ENCODE peak calls at places on chromosomes 4 and X, in six cellular contexts. One of them, this sample, is unnamed. For H3K4me1 and H3K9me3, the result is how much of the 10 kb centered on the place peaks cover.

GRCh38 chrX:26100421-26100920 is 37.7 kb upstream of the MAGEB18 start:
- DNase-seq in right cardiac atrium: no peak
- DNase-seq in CD8-positive, alpha-beta memory T cell: no peak
- DNase-seq in IMR-90: no peak
- DNase-seq in lung: no peak
- DNase-seq in transverse colon: no peak
- DNase-seq in this sample: no peak

GRCh38 chr4:139777757-139778156 is 112.1 kb downstream of the MGST2 start:
- DNase-seq in right cardiac atrium: no peak
- DNase-seq in CD8-positive, alpha-beta memory T cell: no peak
- DNase-seq in IMR-90: no peak
- DNase-seq in lung: no peak
- DNase-seq in transverse colon: no peak
- DNase-seq in this sample: no peak

GRCh38 chrX:123959281-123960063 is 2.0 kb upstream of the STAG2 start:
- DNase-seq in right cardiac atrium: peak
- DNase-seq in CD8-positive, alpha-beta memory T cell: no peak
- DNase-seq in IMR-90: no peak
- DNase-seq in lung: peak
- DNase-seq in transverse colon: peak
- DNase-seq in this sample: peak

GRCh38 chrX:30831082-30831481 is 58.0 kb downstream of the TAB3 start:
- DNase-seq in right cardiac atrium: no peak
- DNase-seq in CD8-positive, alpha-beta memory T cell: peak
- DNase-seq in IMR-90: no peak
- DNase-seq in lung: no peak
- DNase-seq in transverse colon: no peak
- DNase-seq in this sample: no peak

GRCh38 chr4:124092101-124093057 is 620.2 kb downstream of the ANKRD50 start:
- DNase-seq in right cardiac atrium: peak
- DNase-seq in CD8-positive, alpha-beta memory T cell: no peak
- DNase-seq in IMR-90: no peak
- DNase-seq in lung: no peak
- DNase-seq in transverse colon: no peak
- DNase-seq in this sample: no peak

GRCh38 chr4:92636038-92636825 is 332.5 kb downstream of the GRID2 start:
- DNase-seq in right cardiac atrium: no peak
- DNase-seq in CD8-positive, alpha-beta memory T cell: no peak
- DNase-seq in IMR-90: no peak
- DNase-seq in lung: no peak
- DNase-seq in transverse colon: no peak
- DNase-seq in this sample: peak

GRCh38 chr4:150145090-150145949 is 67.1 kb downstream of the DCLK2 start:
- DNase-seq in right cardiac atrium: no peak
- DNase-seq in CD8-positive, alpha-beta memory T cell: no peak
- DNase-seq in IMR-90: peak
- DNase-seq in lung: no peak
- DNase-seq in transverse colon: no peak
- DNase-seq in this sample: no peak

GRCh38 chr4:102640669-102641068 is 120.1 kb downstream of the MANBA start:
- DNase-seq in right cardiac atrium: no peak
- DNase-seq in CD8-positive, alpha-beta memory T cell: no peak
- DNase-seq in IMR-90: peak
- DNase-seq in lung: no peak
- DNase-seq in transverse colon: no peak
- DNase-seq in this sample: no peak

GRCh38 chrX:101977091-101977490 is 45.3 kb upstream of the ZMAT1 start:
- DNase-seq in right cardiac atrium: no peak
- DNase-seq in CD8-positive, alpha-beta memory T cell: no peak
- DNase-seq in IMR-90: no peak
- DNase-seq in lung: no peak
- DNase-seq in transverse colon: no peak
- DNase-seq in this sample: no peak

GRCh38 chrX:100447563-100448397 is 37.7 kb upstream of the PCDH19 start:
- DNase-seq in right cardiac atrium: peak
- DNase-seq in CD8-positive, alpha-beta memory T cell: no peak
- DNase-seq in IMR-90: peak
- DNase-seq in lung: peak
- DNase-seq in transverse colon: peak
- DNase-seq in this sample: peak

GRCh38 chrX:10514891-10515290 is 105.5 kb downstream of the MID1 start:
- DNase-seq in right cardiac atrium: no peak
- DNase-seq in CD8-positive, alpha-beta memory T cell: no peak
- DNase-seq in IMR-90: peak
- DNase-seq in lung: no peak
- DNase-seq in transverse colon: no peak
- DNase-seq in this sample: no peak

GRCh38 chrX:11143931-11144678 is 33.0 kb downstream of the HCCS start:
- DNase-seq in right cardiac atrium: peak
- DNase-seq in CD8-positive, alpha-beta memory T cell: peak
- DNase-seq in IMR-90: peak
- DNase-seq in lung: peak
- DNase-seq in transverse colon: peak
- DNase-seq in this sample: peak

GRCh38 chr4:68904786-68905185 is 46.8 kb downstream of the UGT2A3 start:
- DNase-seq in right cardiac atrium: no peak
- DNase-seq in CD8-positive, alpha-beta memory T cell: no peak
- DNase-seq in IMR-90: no peak
- DNase-seq in lung: no peak
- DNase-seq in transverse colon: peak
- DNase-seq in this sample: peak

GRCh38 chrX:119757979-119758681 is at the start of gene SOWAHD:
- DNase-seq in right cardiac atrium: peak
- DNase-seq in CD8-positive, alpha-beta memory T cell: peak
- DNase-seq in IMR-90: no peak
- DNase-seq in lung: no peak
- DNase-seq in transverse colon: peak
- DNase-seq in this sample: peak

GRCh38 chr4:108210989-108211725 is 42.4 kb upstream of the LEF1 start:
- DNase-seq in right cardiac atrium: no peak
- DNase-seq in CD8-positive, alpha-beta memory T cell: no peak
- DNase-seq in IMR-90: peak
- DNase-seq in lung: no peak
- DNase-seq in transverse colon: no peak
- DNase-seq in this sample: no peak

GRCh38 chr4:8599091-8599460 is 6.5 kb downstream of the CPZ start:
- DNase-seq in right cardiac atrium: peak
- DNase-seq in CD8-positive, alpha-beta memory T cell: no peak
- DNase-seq in IMR-90: no peak
- DNase-seq in lung: no peak
- DNase-seq in transverse colon: no peak
- DNase-seq in this sample: no peak

GRCh38 chrX:26295425-26295824 is 79.5 kb downstream of the MAGEB5 start:
- DNase-seq in right cardiac atrium: no peak
- DNase-seq in CD8-positive, alpha-beta memory T cell: no peak
- DNase-seq in IMR-90: no peak
- DNase-seq in lung: no peak
- DNase-seq in transverse colon: no peak
- DNase-seq in this sample: no peak

GRCh38 chr4:59024257-59024656 is 1914.1 kb upstream of the IGFBP7 start:
- DNase-seq in right cardiac atrium: no peak
- DNase-seq in CD8-positive, alpha-beta memory T cell: no peak
- DNase-seq in IMR-90: no peak
- DNase-seq in lung: no peak
- DNase-seq in transverse colon: no peak
- DNase-seq in this sample: no peak

GRCh38 chr4:56731857-56732256 is 50.8 kb upstream of the HOPX start:
- DNase-seq in right cardiac atrium: peak
- DNase-seq in CD8-positive, alpha-beta memory T cell: no peak
- DNase-seq in IMR-90: no peak
- DNase-seq in lung: peak
- DNase-seq in transverse colon: peak
- DNase-seq in this sample: peak

GRCh38 chr4:71938776-71939175 is 93.0 kb upstream of the NPFFR2 start:
- DNase-seq in right cardiac atrium: no peak
- DNase-seq in CD8-positive, alpha-beta memory T cell: no peak
- DNase-seq in IMR-90: no peak
- DNase-seq in lung: no peak
- DNase-seq in transverse colon: no peak
- DNase-seq in this sample: no peak

GRCh38 chrX:18674417-18674787 is 2.5 kb upstream of the RS1 start:
- DNase-seq in right cardiac atrium: peak
- DNase-seq in CD8-positive, alpha-beta memory T cell: no peak
- DNase-seq in IMR-90: no peak
- DNase-seq in lung: no peak
- DNase-seq in transverse colon: peak
- DNase-seq in this sample: no peak

GRCh38 chrX:50812995-50813842 is 775 bp downstream of the SHROOM4 start:
- DNase-seq in right cardiac atrium: peak
- DNase-seq in CD8-positive, alpha-beta memory T cell: no peak
- DNase-seq in IMR-90: peak
- DNase-seq in lung: peak
- DNase-seq in transverse colon: peak
- DNase-seq in this sample: peak

GRCh38 chrX:153924149-153924861 is 1.8 kb downstream of the ARHGAP4 start:
- DNase-seq in right cardiac atrium: peak
- DNase-seq in CD8-positive, alpha-beta memory T cell: peak
- DNase-seq in IMR-90: peak
- DNase-seq in lung: no peak
- DNase-seq in transverse colon: peak
- DNase-seq in this sample: peak

GRCh38 chr4:23333946-23334878 is 555.6 kb downstream of the PPARGC1A start:
- DNase-seq in right cardiac atrium: no peak
- DNase-seq in CD8-positive, alpha-beta memory T cell: peak
- DNase-seq in IMR-90: peak
- DNase-seq in lung: peak
- DNase-seq in transverse colon: no peak
- DNase-seq in this sample: peak

DNA sequence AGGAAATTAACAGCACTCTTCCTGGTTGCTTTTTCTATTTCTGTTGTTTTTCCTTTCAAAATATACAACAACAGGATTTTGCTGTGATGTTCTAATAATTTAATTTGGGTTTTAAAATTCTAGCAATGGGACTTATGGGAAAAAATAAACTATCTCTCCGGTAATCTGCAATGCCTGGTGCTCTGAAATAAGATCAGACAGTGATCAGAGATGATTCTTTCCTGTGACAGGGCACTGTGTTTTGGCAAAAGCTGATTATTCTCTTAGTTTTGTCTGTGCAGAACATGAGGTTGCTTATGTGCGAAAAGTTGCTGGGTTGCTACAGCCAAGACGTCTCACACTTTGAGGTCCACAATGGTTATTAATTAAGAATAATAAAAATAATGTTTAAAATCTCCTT is 291.7 kb downstream of the FBXO8 start:
- DNase-seq in right cardiac atrium: no peak
- DNase-seq in CD8-positive, alpha-beta memory T cell: no peak
- DNase-seq in IMR-90: no peak
- DNase-seq in lung: no peak
- DNase-seq in transverse colon: no peak
- DNase-seq in this sample: no peak
- H3K27ac ChIP-seq in right cardiac atrium: no peak
- H3K27ac ChIP-seq in CD8-positive, alpha-beta memory T cell: no peak
- H3K27ac ChIP-seq in IMR-90: no peak
- H3K27ac ChIP-seq in lung: no peak
- H3K27ac ChIP-seq in transverse colon: peak
- H3K27ac ChIP-seq in this sample: no peak

DNA sequence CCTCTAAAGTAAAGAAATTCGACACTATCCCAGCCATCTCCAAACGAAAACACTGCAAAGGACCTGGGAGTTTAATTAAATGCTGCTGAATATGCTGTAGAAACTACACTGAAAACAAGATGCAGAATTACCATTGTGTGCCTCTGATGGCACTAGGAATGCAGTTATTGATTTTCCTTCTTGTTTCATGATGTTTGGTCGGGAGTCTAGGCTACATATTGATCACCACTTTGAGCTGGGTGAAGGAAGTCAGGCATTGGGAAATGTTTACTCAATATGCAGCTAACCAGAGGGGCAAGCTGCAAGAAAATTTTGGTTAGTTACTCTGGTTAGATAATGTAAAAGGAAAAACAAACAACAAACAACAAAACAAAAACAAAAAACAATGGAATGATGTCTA is 650.7 kb upstream of the GALNTL6 start:
- DNase-seq in right cardiac atrium: no peak
- DNase-seq in CD8-positive, alpha-beta memory T cell: no peak
- DNase-seq in IMR-90: no peak
- DNase-seq in lung: no peak
- DNase-seq in transverse colon: no peak
- DNase-seq in this sample: no peak
- H3K4me1 ChIP-seq in right cardiac atrium: under half
- H3K4me1 ChIP-seq in CD8-positive, alpha-beta memory T cell: under half
- H3K4me1 ChIP-seq in IMR-90: under half
- H3K4me1 ChIP-seq in lung: under half
- H3K4me1 ChIP-seq in transverse colon: under half
- H3K4me1 ChIP-seq in this sample: under half

GRCh38 chr4:13984996-13985780 is 357.7 kb upstream of the BOD1L1 start:
- DNase-seq in right cardiac atrium: peak
- DNase-seq in CD8-positive, alpha-beta memory T cell: no peak
- DNase-seq in IMR-90: peak
- DNase-seq in lung: no peak
- DNase-seq in transverse colon: no peak
- DNase-seq in this sample: no peak
- H3K9me3 ChIP-seq in right cardiac atrium: under half
- H3K9me3 ChIP-seq in CD8-positive, alpha-beta memory T cell: under half
- H3K9me3 ChIP-seq in IMR-90: under half
- H3K9me3 ChIP-seq in lung: under half
- H3K9me3 ChIP-seq in transverse colon: under half
- H3K9me3 ChIP-seq in this sample: under half

GRCh38 chr4:94758700-94759399 is 1.1 kb downstream of the BMPR1B start:
- DNase-seq in right cardiac atrium: no peak
- DNase-seq in CD8-positive, alpha-beta memory T cell: no peak
- DNase-seq in IMR-90: no peak
- DNase-seq in lung: no peak
- DNase-seq in transverse colon: no peak
- DNase-seq in this sample: no peak
- H3K27ac ChIP-seq in right cardiac atrium: no peak
- H3K27ac ChIP-seq in CD8-positive, alpha-beta memory T cell: no peak
- H3K27ac ChIP-seq in IMR-90: no peak
- H3K27ac ChIP-seq in lung: no peak
- H3K27ac ChIP-seq in transverse colon: peak
- H3K27ac ChIP-seq in this sample: no peak

GRCh38 chr4:17059192-17059634 is 160.8 kb upstream of the LDB2 start:
- DNase-seq in right cardiac atrium: peak
- DNase-seq in CD8-positive, alpha-beta memory T cell: no peak
- DNase-seq in IMR-90: peak
- DNase-seq in lung: no peak
- DNase-seq in transverse colon: no peak
- DNase-seq in this sample: no peak
- H3K4me1 ChIP-seq in right cardiac atrium: under half
- H3K4me1 ChIP-seq in CD8-positive, alpha-beta memory T cell: under half
- H3K4me1 ChIP-seq in IMR-90: under half
- H3K4me1 ChIP-seq in lung: under half
- H3K4me1 ChIP-seq in transverse colon: under half
- H3K4me1 ChIP-seq in this sample: under half

GRCh38 chr4:336099-336892 is 1.3 kb upstream of the ZNF141 start:
- DNase-seq in right cardiac atrium: peak
- DNase-seq in CD8-positive, alpha-beta memory T cell: peak
- DNase-seq in IMR-90: no peak
- DNase-seq in lung: no peak
- DNase-seq in transverse colon: peak
- DNase-seq in this sample: no peak
- H3K9me3 ChIP-seq in right cardiac atrium: under half
- H3K9me3 ChIP-seq in CD8-positive, alpha-beta memory T cell: under half
- H3K9me3 ChIP-seq in IMR-90: under half
- H3K9me3 ChIP-seq in lung: under half
- H3K9me3 ChIP-seq in transverse colon: under half
- H3K9me3 ChIP-seq in this sample: under half

This sample was measured in small intestine.